ENCODE peak calls at places on chromosomes 1 and 21, in eight cellular contexts. K is effector memory CD8-positive, alpha-beta T cell; V is PC-3; R is T-helper 2 cell; Z is activated CD4-positive, alpha-beta T cell treated with anti-CD3 and anti-CD28 coated beads, Interleukin-2, amount 50 U/mL, for 48 hours; Y is choroid plexus epithelial cell; C is AG04449; F is left kidney. Q is an unnamed sample.

GRCh38 chr1:112761714-112762480 is 46.8 kb upstream of the PPM1J start:
- DNase-seq in K (no peak), V (no peak), R (no peak), Z (no peak), Y (no peak), C (no peak), F (no peak), Q (no peak)

GRCh38 chr1:156540955-156541354 is 31.4 kb downstream of the IQGAP3 start:
- DNase-seq in K (no peak), V (no peak), R (no peak), Z (no peak), Y (no peak), C (no peak), F (no peak), Q (no peak)

GRCh38 chr1:179706339-179706941 is 36.7 kb upstream of the FAM163A start:
- DNase-seq in K (peak; percentile 23), V (peak; percentile 54), R (peak; percentile 22), Z (peak; percentile 40), Y (peak; percentile 84), C (no peak), F (peak; percentile 91), Q (peak; percentile 55)

GRCh38 chr1:15902882-15903281 is 55.4 kb downstream of the SPEN start:
- DNase-seq in K (no peak), V (peak; percentile 89), R (no peak), Z (no peak), Y (peak; percentile 55), C (no peak), F (no peak), Q (no peak)

GRCh38 chr1:101022294-101022693 is 3.3 kb downstream of the DPH5 start:
- DNase-seq in K (no peak), V (peak; percentile 32), R (no peak), Z (no peak), Y (peak; percentile 82), C (no peak), F (no peak), Q (no peak)

GRCh38 chr1:243313635-243314536 is 58.0 kb downstream of the SDCCAG8 start:
- DNase-seq in K (no peak), V (no peak), R (no peak), Z (no peak), Y (no peak), C (no peak), F (no peak), Q (no peak)

GRCh38 chr1:204513117-204513716 is 3.0 kb upstream of the MDM4 start:
- DNase-seq in K (peak; percentile 44), V (no peak), R (no peak), Z (peak; percentile 33), Y (no peak), C (no peak), F (no peak), Q (peak; percentile 32)

GRCh38 chr21:45831991-45832740 is 149.4 kb upstream of the COL6A1 start:
- DNase-seq in K (no peak), V (peak; percentile 61), R (no peak), Z (no peak), Y (peak; percentile 87), C (no peak), F (peak; percentile 47), Q (no peak)

GRCh38 chr21:45581322-45581712 is 39.1 kb upstream of the SLC19A1 start:
- DNase-seq in K (no peak), V (no peak), R (no peak), Z (no peak), Y (no peak), C (no peak), F (no peak), Q (no peak)